ENCODE peak calls at places on chromosomes 7 and 10, in four cellular contexts. E is activated T-cell treated with anti-CD3 and anti-CD28 coated beads, Interleukin-2, amount 50 U/mL, for 72 hours; B is stimulated activated CD4-positive, alpha-beta T cell treated with anti-CD3 and anti-CD28 coated beads, Interleukin-1b, Interleukin-23, amount 100 ng/mL, for 24 hours; T is fibroblast of the conjunctiva. C is an unnamed sample.

GRCh38 chr10:107165007-107165406 is 501 bp upstream of the SORCS1 start:
- DNase-seq in E (no peak), B (no peak), T (no peak), C (no peak)

GRCh38 chr10:72461085-72461484 is 106.4 kb upstream of the DNAJB12 start:
- DNase-seq in E (no peak), B (no peak), T (no peak), C (no peak)

GRCh38 chr7:97006146-97006950 is 995 bp downstream of the DLX6 start:
- DNase-seq in E (peak), B (no peak), T (no peak), C (no peak)

GRCh38 chr10:48887982-48888381 is 51.7 kb downstream of the LRRC18 start:
- DNase-seq in E (no peak), B (no peak), T (no peak), C (no peak)

GRCh38 chr10:6493521-6494451 is 86.3 kb downstream of the PRKCQ start:
- DNase-seq in E (no peak), B (no peak), T (no peak), C (no peak)

GRCh38 chr10:22932626-22933370 is 4.9 kb downstream of the ARMC3 start:
- DNase-seq in E (no peak), B (no peak), T (no peak), C (no peak)

GRCh38 chr7:101650579-101651081 is 21.5 kb upstream of the MYL10 start:
- DNase-seq in E (no peak), B (no peak), T (no peak), C (no peak)

GRCh38 chr10:3102721-3103410 is 35.5 kb downstream of the PFKP start:
- DNase-seq in E (no peak), B (no peak), T (no peak), C (no peak)

GRCh38 chr7:134469622-134470021 is 10.7 kb upstream of the AKR1B1 start:
- DNase-seq in E (no peak), B (no peak), T (no peak), C (no peak)

GRCh38 chr7:12570148-12570528 is 382 bp upstream of the SCIN start:
- DNase-seq in E (no peak), B (no peak), T (no peak), C (no peak)

GRCh38 chr7:95534796-95535195 is 49.1 kb downstream of the ASB4 start:
- DNase-seq in E (no peak), B (no peak), T (no peak), C (no peak)

GRCh38 chr10:110437761-110438341 is 59.9 kb upstream of the DUSP5 start:
- DNase-seq in E (no peak), B (no peak), T (no peak), C (no peak)